ENCODE peak calls at places on chromosome 13, in seven cellular contexts. H is thoracic aorta, D is pancreas, Y is mesendoderm, K is HCT116, R is vagina, T is colonic mucosa. J is an unnamed sample.

GRCh38 chr13:113129921-113130750 is 7.5 kb downstream of the F10 start:
- DNase-seq in H (no peak), Y (no peak), K (no peak), D (no peak), T (no peak), R (peak; percentile 58), J (no peak)

GRCh38 chr13:18943721-18944391 is 237.8 kb downstream of the TUBA3C start:
- DNase-seq in D (peak; percentile 5), Y (no peak), K (no peak), R (no peak), T (no peak), H (no peak), J (no peak)

GRCh38 chr13:113802090-113802531 is 43.1 kb downstream of the TMEM255B start:
- DNase-seq in D (no peak), K (no peak), R (no peak), H (no peak), T (peak; percentile 34), Y (peak; percentile 89), J (peak; percentile 29)

GRCh38 chr13:30142502-30143211 is 164.7 kb downstream of the KATNAL1 start:
- DNase-seq in D (no peak), H (no peak), K (peak; percentile 21), Y (peak; percentile 91), R (no peak), T (no peak), J (peak; percentile 91)

GRCh38 chr13:109734002-109734785 is 52.2 kb downstream of the IRS2 start:
- DNase-seq in R (no peak), Y (no peak), D (no peak), H (no peak), T (no peak), K (no peak), J (no peak)

GRCh38 chr13:43244482-43244881 is 221.1 kb downstream of the DNAJC15 start:
- DNase-seq in T (no peak), K (no peak), Y (no peak), D (no peak), R (no peak), H (no peak), J (no peak)

GRCh38 chr13:112696001-112696868 is 6.4 kb downstream of the ATP11A start:
- DNase-seq in D (peak; percentile 5), T (no peak), R (no peak), K (no peak), Y (no peak), H (no peak), J (no peak)

GRCh38 chr13:73107970-73108369 is 49.2 kb downstream of the KLF5 start:
- DNase-seq in D (no peak), Y (no peak), H (no peak), T (no peak), K (no peak), R (no peak), J (no peak)

GRCh38 chr13:46383383-46383782 is 3.7 kb downstream of the RUBCNL start:
- DNase-seq in Y (no peak), T (no peak), K (no peak), D (no peak), H (no peak), R (no peak), J (no peak)

GRCh38 chr13:52884429-52884828 is 36.0 kb upstream of the PCDH8 start:
- DNase-seq in D (no peak), R (no peak), Y (no peak), H (no peak), K (no peak), T (no peak), J (no peak)

GRCh38 chr13:74870865-74871264 is 611.1 kb downstream of the TBC1D4 start:
- DNase-seq in R (no peak), T (no peak), D (no peak), K (no peak), H (no peak), Y (no peak), J (peak; percentile 77)

GRCh38 chr13:34246511-34246910 is 428.6 kb downstream of the RFC3 start:
- DNase-seq in Y (no peak), D (no peak), H (no peak), T (no peak), K (no peak), R (no peak), J (peak; percentile 80)

DNA sequence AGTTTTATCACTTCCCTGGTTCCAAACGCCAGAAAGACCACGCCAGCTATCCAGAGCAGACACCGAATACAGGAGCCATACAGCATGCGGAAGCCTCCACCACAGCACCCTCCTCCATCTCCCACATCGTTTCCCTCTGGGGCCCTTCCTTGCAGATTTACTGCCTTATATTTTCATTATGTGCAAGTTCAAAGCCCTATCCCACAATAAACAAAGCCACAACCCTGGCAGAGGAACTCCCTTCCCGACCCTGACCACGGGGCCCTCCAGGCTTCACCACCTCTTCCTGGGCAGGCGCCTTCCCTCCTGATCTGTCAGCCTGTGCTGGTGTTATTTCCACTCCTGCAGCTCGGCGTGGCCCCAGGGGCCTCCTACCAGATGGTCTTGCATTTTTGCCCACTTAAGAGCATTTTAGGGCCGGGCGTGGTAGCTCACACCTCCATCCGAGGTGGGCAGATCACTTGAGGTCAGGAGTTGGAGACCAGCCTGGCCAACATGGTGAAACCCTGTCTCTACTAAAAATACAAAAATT is 22.9 kb downstream of the SLC15A1 start:
- DNase-seq in H (no peak), T (no peak), R (no peak), Y (no peak), D (no peak), K (no peak), J (no peak)
- H3K4me3 ChIP-seq in H (no peak overlapping the region), T (no peak overlapping the region), R (no peak overlapping the region), Y (no peak overlapping the region), D (no peak overlapping the region), K (no peak overlapping the region), J (no peak overlapping the region)

GRCh38 chr13:101655435-101655834 is 203.0 kb downstream of the ITGBL1 start:
- DNase-seq in D (no peak), T (no peak), Y (no peak), H (no peak), R (no peak), K (no peak), J (no peak)
- H3K4me3 ChIP-seq in D (no peak overlapping the region), T (no peak overlapping the region), Y (no peak overlapping the region), H (no peak overlapping the region), R (no peak overlapping the region), K (no peak overlapping the region), J (no peak overlapping the region)

DNA sequence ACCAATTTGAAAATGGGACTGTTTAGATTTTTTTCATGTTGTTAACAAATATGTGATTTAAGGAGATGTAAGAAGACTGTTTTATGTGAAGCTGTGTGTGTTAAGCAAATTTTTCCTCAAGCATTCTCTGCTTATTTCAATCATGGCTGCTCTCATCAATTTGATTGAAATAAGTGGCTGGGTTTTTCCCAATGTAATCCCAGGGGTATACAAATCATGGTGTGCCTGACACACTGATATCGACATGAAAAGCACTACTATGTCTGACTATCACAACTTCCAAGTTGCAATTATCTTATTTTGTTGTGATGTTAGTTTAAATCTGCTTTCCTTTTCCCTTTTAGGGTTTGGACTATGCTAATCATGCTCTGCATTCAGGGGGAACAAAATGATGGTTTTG is 283.7 kb downstream of the HS6ST3 start:
- DNase-seq in R (no peak), D (no peak), K (no peak), T (no peak), H (no peak), Y (no peak), J (no peak)
- H3K4me3 ChIP-seq in R (no peak overlapping the region), D (no peak overlapping the region), K (no peak overlapping the region), T (no peak overlapping the region), H (no peak overlapping the region), Y (no peak overlapping the region), J (no peak overlapping the region)

GRCh38 chr13:94999871-95000270 is 287.5 kb upstream of the SOX21 start:
- DNase-seq in T (no peak), D (no peak), Y (no peak), H (no peak), R (no peak), K (no peak), J (peak; percentile 34)

GRCh38 chr13:95005300-95005699 is 293.0 kb upstream of the SOX21 start:
- DNase-seq in H (no peak), T (no peak), K (no peak), D (no peak), R (no peak), Y (no peak), J (no peak)

GRCh38 chr13:95002126-95002525 is 289.8 kb upstream of the SOX21 start:
- DNase-seq in K (no peak), D (no peak), H (no peak), R (no peak), T (no peak), Y (peak; percentile 32), J (no peak)

GRCh38 chr13:95007322-95007721 is 293.9 kb downstream of the ABCC4 start:
- DNase-seq in K (no peak), T (no peak), R (no peak), Y (peak; percentile 34), D (no peak), H (no peak), J (no peak)

GRCh38 chr13:95002968-95003813 is 290.8 kb upstream of the SOX21 start:
- DNase-seq in K (no peak), D (no peak), H (no peak), R (no peak), T (no peak), Y (no peak), J (no peak)
- H3K4me3 ChIP-seq in K (no peak overlapping the region), D (peak overlapping the region; percentile 23), H (peak overlapping the region; percentile 31), R (peak overlapping the region; percentile 11), T (peak overlapping the region; percentile 17), Y (no peak overlapping the region), J (no peak overlapping the region)

GRCh38 chr13:26758496-26759155 is 2.0 kb downstream of the GPR12 start:
- DNase-seq in H (no peak), R (no peak), D (no peak), T (no peak), Y (no peak), K (no peak), J (no peak)

GRCh38 chr13:26759907-26760834 is at the start of gene GPR12:
- DNase-seq in Y (no peak), R (no peak), H (no peak), D (no peak), T (no peak), K (no peak), J (peak; percentile 6)

GRCh38 chr13:26759156-26759906 is 1.3 kb downstream of the GPR12 start:
- DNase-seq in H (no peak), K (no peak), Y (no peak), D (no peak), R (no peak), T (no peak), J (no peak)

DNA sequence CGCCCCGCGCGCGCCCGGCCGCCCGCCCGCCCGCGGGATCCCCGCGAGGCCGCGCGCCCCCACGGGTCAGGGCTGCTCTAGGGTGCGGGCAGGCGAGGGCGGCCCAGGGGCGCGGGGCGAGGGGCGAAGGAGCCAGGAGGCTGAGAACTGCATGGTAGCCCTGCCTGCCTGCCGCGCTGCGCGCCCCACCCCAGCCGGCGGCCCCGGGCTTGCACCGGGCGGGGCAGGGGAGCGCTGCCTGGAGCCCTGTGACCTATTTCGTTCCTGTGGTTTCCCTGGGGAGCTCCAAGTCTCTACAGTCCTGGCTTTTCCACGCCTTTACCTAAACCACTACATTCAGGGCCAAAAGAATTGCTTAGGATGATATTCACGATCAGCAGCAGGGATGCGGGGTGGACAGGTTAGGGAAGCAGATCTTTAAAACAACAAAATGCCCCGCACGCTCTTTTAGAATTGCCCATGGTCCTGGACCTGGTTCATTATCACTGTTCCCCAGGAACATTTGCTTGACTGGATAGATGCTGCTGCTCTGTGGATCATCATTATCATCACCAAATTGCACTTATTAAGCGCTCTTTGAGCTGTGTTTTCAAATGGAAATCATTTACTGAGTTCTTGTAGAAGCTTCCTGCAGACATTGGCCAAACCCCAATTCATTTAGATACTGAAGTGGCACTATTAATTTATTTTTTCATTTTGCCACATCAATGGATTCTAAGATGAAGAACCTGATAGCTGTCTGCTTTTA is 423 bp upstream of the GPR12 start:
- DNase-seq in D (no peak), T (no peak), H (no peak), K (no peak), R (no peak), Y (no peak), J (no peak)
- H3K4me3 ChIP-seq in D (peak overlapping the region; percentile 13), T (no peak overlapping the region), H (peak overlapping the region; percentile 43), K (no peak overlapping the region), R (no peak overlapping the region), Y (no peak overlapping the region), J (no peak overlapping the region)